ENCODE peak calls at places on chromosomes 11 and 22, in seven cellular contexts. M is right cardiac atrium; B is IMR-90; D is pulmonary artery endothelial cell; R is AG04450; Y is suprapubic skin; P is stimulated activated CD8-positive, alpha-beta memory T cell treated with anti-CD3 and anti-CD28 coated beads, Interleukin-7, amount 100 ng/mL, for 1 hour. Q is an unnamed sample.

GRCh38 chr11:117605331-117605730 is 191.7 kb downstream of the DSCAML1 start:
- DNase-seq in M (no peak), B (no peak), D (no peak), R (no peak), Y (peak; percentile 14), P (no peak), Q (no peak)

GRCh38 chr11:72306186-72306585 is 62.2 kb upstream of the PHOX2A start:
- DNase-seq in M (no peak), B (peak; percentile 21), D (no peak), R (no peak), Y (no peak), P (no peak), Q (no peak)

GRCh38 chr11:1442163-1442562 is 44.4 kb downstream of the MOB2 start:
- DNase-seq in M (no peak), B (no peak), D (no peak), R (no peak), Y (no peak), P (no peak), Q (no peak)

GRCh38 chr11:111361082-111361801 is 17.8 kb downstream of the POU2AF1 start:
- DNase-seq in M (no peak), B (no peak), D (no peak), R (no peak), Y (no peak), P (no peak), Q (no peak)

GRCh38 chr22:37079158-37079557 is 27.6 kb downstream of the KCTD17 start:
- DNase-seq in M (no peak), B (no peak), D (no peak), R (no peak), Y (no peak), P (no peak), Q (no peak)

GRCh38 chr11:44618561-44619425 is 53.3 kb downstream of the CD82 start:
- DNase-seq in M (peak; percentile 48), B (no peak), D (no peak), R (no peak), Y (peak; percentile 52), P (no peak), Q (no peak)

GRCh38 chr11:60428517-60428916 is 855 bp upstream of the MS4A5 start:
- DNase-seq in M (no peak), B (no peak), D (no peak), R (no peak), Y (no peak), P (no peak), Q (no peak)

GRCh38 chr11:77278595-77279506 is 22.6 kb downstream of the GDPD4 start:
- DNase-seq in M (no peak), B (peak; percentile 70), D (no peak), R (no peak), Y (no peak), P (no peak), Q (no peak)

GRCh38 chr11:44936951-44937543 is 13.6 kb downstream of the TP53I11 start:
- DNase-seq in M (peak; percentile 37), B (no peak), D (no peak), R (no peak), Y (no peak), P (no peak), Q (no peak)

GRCh38 chr11:17298302-17298701 is 21.8 kb downstream of the NUCB2 start:
- DNase-seq in M (no peak), B (peak; percentile 39), D (no peak), R (no peak), Y (no peak), P (no peak), Q (no peak)

GRCh38 chr11:122808494-122808893 is 29.8 kb upstream of the CRTAM start:
- DNase-seq in M (no peak), B (peak; percentile 73), D (no peak), R (no peak), Y (no peak), P (no peak), Q (no peak)

GRCh38 chr11:62012451-62013265 is 45.2 kb upstream of the FTH1 start:
- DNase-seq in M (no peak), B (peak; percentile 42), D (no peak), R (no peak), Y (peak; percentile 50), P (no peak), Q (no peak)

GRCh38 chr11:134997652-134998320 is 585.7 kb upstream of the B3GAT1 start:
- DNase-seq in M (no peak), B (no peak), D (no peak), R (no peak), Y (no peak), P (no peak), Q (no peak)

GRCh38 chr11:57144531-57145320 is 37.0 kb upstream of the LRRC55 start:
- DNase-seq in M (no peak), B (no peak), D (no peak), R (no peak), Y (no peak), P (no peak), Q (no peak)

GRCh38 chr22:38442967-38443674 is 11.9 kb downstream of the KCNJ4 start:
- DNase-seq in M (no peak), B (no peak), D (no peak), R (no peak), Y (no peak), P (no peak), Q (no peak)

GRCh38 chr11:77047007-77047927 is 13.1 kb downstream of the B3GNT6 start:
- DNase-seq in M (peak; percentile 75), B (peak; percentile 91), D (peak; percentile 57), R (peak; percentile 79), Y (peak; percentile 83), P (peak; percentile 59), Q (peak; percentile 87)

GRCh38 chr11:95897731-95898130 is 26.2 kb downstream of the MTMR2 start:
- DNase-seq in M (no peak), B (peak; percentile 77), D (no peak), R (no peak), Y (no peak), P (no peak), Q (no peak)

GRCh38 chr11:114366331-114367243 is 33.7 kb downstream of the C11orf71 start:
- DNase-seq in M (no peak), B (peak; percentile 92), D (peak; percentile 54), R (peak; percentile 74), Y (no peak), P (no peak), Q (no peak)

GRCh38 chr22:50481440-50482106 is at the start of gene ADM2:
- DNase-seq in M (peak; percentile 70), B (no peak), D (no peak), R (no peak), Y (no peak), P (peak; percentile 41), Q (no peak)

GRCh38 chr22:47293368-47294221 is 531.1 kb downstream of the TBC1D22A start:
- DNase-seq in M (no peak), B (no peak), D (no peak), R (no peak), Y (no peak), P (no peak), Q (no peak)